ENCODE peak calls at places on chromosomes 2 and 18, in eight cellular contexts. C is epithelial cell of esophagus; P is neural crest cell; X is activated CD8-positive, alpha-beta T cell treated with anti-CD3 and anti-CD28 coated beads for 36 hours; Y is SK-N-SH; W is omental fat pad; U is nephron progenitor cell; M is foreskin fibroblast. N is an unnamed sample.

GRCh38 chr2:121596221-121597080 is 52.8 kb downstream of the CLASP1 start:
- DNase-seq in C (peak), P (no peak), X (peak), Y (peak), W (no peak), U (peak), M (peak), N (peak)

GRCh38 chr2:235244497-235245215 is 249.2 kb upstream of the AGAP1 start:
- DNase-seq in C (no peak), P (no peak), X (no peak), Y (no peak), W (no peak), U (no peak), M (no peak), N (no peak)

GRCh38 chr18:46294751-46295150 is 190.6 kb downstream of the HAUS1 start:
- DNase-seq in C (no peak), P (no peak), X (no peak), Y (no peak), W (no peak), U (no peak), M (no peak), N (no peak)

GRCh38 chr18:41038071-41038470 is 917.0 kb upstream of the PIK3C3 start:
- DNase-seq in C (peak), P (no peak), X (no peak), Y (no peak), W (no peak), U (no peak), M (no peak), N (peak)

GRCh38 chr2:43171789-43172188 is 54.6 kb downstream of the ZFP36L2 start:
- DNase-seq in C (no peak), P (no peak), X (no peak), Y (peak), W (no peak), U (no peak), M (peak), N (peak)

GRCh38 chr2:149098722-149099121 is 60.2 kb downstream of the LYPD6B start:
- DNase-seq in C (no peak), P (no peak), X (no peak), Y (no peak), W (no peak), U (no peak), M (peak), N (no peak)

GRCh38 chr18:7590800-7591560 is 23.9 kb downstream of the PTPRM start:
- DNase-seq in C (no peak), P (no peak), X (no peak), Y (no peak), W (no peak), U (no peak), M (no peak), N (no peak)

GRCh38 chr2:183037281-183037659 is 987 bp downstream of the NCKAP1 start:
- DNase-seq in C (peak), P (no peak), X (no peak), Y (no peak), W (no peak), U (no peak), M (no peak), N (peak)

GRCh38 chr18:68394705-68395104 is 320.2 kb downstream of the TMX3 start:
- DNase-seq in C (peak), P (no peak), X (no peak), Y (no peak), W (no peak), U (no peak), M (no peak), N (peak)

GRCh38 chr2:112636605-112637288 is 9.0 kb upstream of the SLC20A1 start:
- DNase-seq in C (no peak), P (no peak), X (peak), Y (no peak), W (no peak), U (no peak), M (no peak), N (no peak)

GRCh38 chr2:11127791-11128190 is 27.5 kb upstream of the SLC66A3 start:
- DNase-seq in C (no peak), P (no peak), X (no peak), Y (no peak), W (no peak), U (no peak), M (no peak), N (no peak)

GRCh38 chr2:175004730-175004979 is 526 bp downstream of the CHN1 start:
- DNase-seq in C (no peak), P (no peak), X (no peak), Y (peak), W (no peak), U (peak), M (no peak), N (no peak)

GRCh38 chr2:204776781-204777559 is 231.7 kb downstream of the PARD3B start:
- DNase-seq in C (no peak), P (no peak), X (no peak), Y (no peak), W (no peak), U (no peak), M (peak), N (peak)

GRCh38 chr2:164898475-164898874 is 56.9 kb downstream of the SLC38A11 start:
- DNase-seq in C (peak), P (no peak), X (no peak), Y (no peak), W (no peak), U (no peak), M (peak), N (no peak)

GRCh38 chr2:73290049-73290839 is 3.1 kb downstream of the EGR4 start:
- DNase-seq in C (peak), P (no peak), X (peak), Y (peak), W (no peak), U (peak), M (no peak), N (peak)

GRCh38 chr18:69961718-69962117 is 14.0 kb upstream of the CD226 start:
- DNase-seq in C (no peak), P (no peak), X (no peak), Y (no peak), W (no peak), U (no peak), M (no peak), N (no peak)

GRCh38 chr2:24049485-24050021 is at the start of gene FKBP1B:
- DNase-seq in C (peak), P (peak), X (peak), Y (peak), W (no peak), U (peak), M (peak), N (peak)

GRCh38 chr18:55856191-55856590 is 268.2 kb upstream of the TCF4 start:
- DNase-seq in C (peak), P (no peak), X (no peak), Y (no peak), W (no peak), U (no peak), M (peak), N (peak)

GRCh38 chr2:74746480-74746879 is 87.4 kb upstream of the HK2 start:
- DNase-seq in C (peak), P (no peak), X (no peak), Y (no peak), W (no peak), U (no peak), M (no peak), N (peak)

GRCh38 chr2:46775722-46776121 is 139.9 kb downstream of the MCFD2 start:
- DNase-seq in C (no peak), P (no peak), X (no peak), Y (no peak), W (no peak), U (no peak), M (no peak), N (no peak)

GRCh38 chr2:16525265-16525887 is 140.3 kb downstream of the CYRIA start:
- DNase-seq in C (peak), P (peak), X (peak), Y (peak), W (no peak), U (no peak), M (no peak), N (peak)

GRCh38 chr2:96816127-96816835 is at the start of gene CNNM3:
- DNase-seq in C (peak), P (peak), X (peak), Y (peak), W (peak), U (peak), M (peak), N (peak)

GRCh38 chr2:74425523-74425922 is 4.0 kb downstream of the WDR54 start:
- DNase-seq in C (peak), P (no peak), X (no peak), Y (peak), W (no peak), U (no peak), M (no peak), N (no peak)

GRCh38 chr2:197269173-197269572 is 41.4 kb downstream of the ANKRD44 start:
- DNase-seq in C (no peak), P (no peak), X (peak), Y (no peak), W (no peak), U (no peak), M (no peak), N (no peak)

GRCh38 chr2:128637481-128638155 is 318.9 kb upstream of the HS6ST1 start:
- DNase-seq in C (no peak), P (no peak), X (no peak), Y (no peak), W (no peak), U (no peak), M (no peak), N (no peak)

GRCh38 chr18:70334728-70335329 is 46.0 kb downstream of the SOCS6 start:
- DNase-seq in C (peak), P (no peak), X (no peak), Y (no peak), W (no peak), U (no peak), M (no peak), N (peak)

GRCh38 chr2:188811522-188811921 is 162.7 kb upstream of the COL3A1 start:
- DNase-seq in C (peak), P (no peak), X (no peak), Y (no peak), W (no peak), U (no peak), M (peak), N (peak)

GRCh38 chr2:184599054-184599874 is 935 bp downstream of the ZNF804A start:
- DNase-seq in C (no peak), P (no peak), X (no peak), Y (peak), W (no peak), U (no peak), M (peak), N (peak)

GRCh38 chr18:11052800-11053199 is 96.6 kb downstream of the PIEZO2 start:
- DNase-seq in C (no peak), P (no peak), X (no peak), Y (no peak), W (no peak), U (no peak), M (no peak), N (no peak)

GRCh38 chr18:3345452-3345851 is 83.5 kb downstream of the MYL12B start:
- DNase-seq in C (peak), P (no peak), X (no peak), Y (no peak), W (no peak), U (no peak), M (no peak), N (peak)

GRCh38 chr2:121104721-121105141 is 180.3 kb downstream of the TFCP2L1 start:
- DNase-seq in C (peak), P (no peak), X (no peak), Y (no peak), W (no peak), U (peak), M (no peak), N (peak)

GRCh38 chr2:7771781-7772180 is 854.6 kb downstream of the RNF144A start:
- DNase-seq in C (no peak), P (no peak), X (no peak), Y (no peak), W (no peak), U (no peak), M (no peak), N (no peak)

GRCh38 chr2:120251863-120252206 is 817 bp upstream of the RALB start:
- DNase-seq in C (no peak), P (no peak), X (no peak), Y (no peak), W (no peak), U (no peak), M (no peak), N (no peak)

GRCh38 chr2:195779491-195779890 is 122.5 kb downstream of the SLC39A10 start:
- DNase-seq in C (peak), P (no peak), X (no peak), Y (no peak), W (no peak), U (no peak), M (no peak), N (no peak)

GRCh38 chr2:224983719-224984388 is 58.4 kb downstream of the DOCK10 start:
- DNase-seq in C (no peak), P (no peak), X (no peak), Y (peak), W (no peak), U (no peak), M (peak), N (no peak)

GRCh38 chr2:99550368-99550767 is 60.6 kb upstream of the REV1 start:
- DNase-seq in C (no peak), P (no peak), X (no peak), Y (no peak), W (no peak), U (no peak), M (no peak), N (no peak)

GRCh38 chr2:99555410-99555809 is 65.6 kb upstream of the REV1 start:
- DNase-seq in C (peak), P (no peak), X (no peak), Y (no peak), W (no peak), U (no peak), M (no peak), N (peak)

GRCh38 chr2:99559075-99559662 is 69.4 kb upstream of the REV1 start:
- DNase-seq in C (peak), P (peak), X (peak), Y (peak), W (peak), U (peak), M (peak), N (peak)

GRCh38 chr2:99552529-99552928 is 62.7 kb upstream of the REV1 start:
- DNase-seq in C (no peak), P (no peak), X (no peak), Y (peak), W (no peak), U (no peak), M (no peak), N (peak)

DNA sequence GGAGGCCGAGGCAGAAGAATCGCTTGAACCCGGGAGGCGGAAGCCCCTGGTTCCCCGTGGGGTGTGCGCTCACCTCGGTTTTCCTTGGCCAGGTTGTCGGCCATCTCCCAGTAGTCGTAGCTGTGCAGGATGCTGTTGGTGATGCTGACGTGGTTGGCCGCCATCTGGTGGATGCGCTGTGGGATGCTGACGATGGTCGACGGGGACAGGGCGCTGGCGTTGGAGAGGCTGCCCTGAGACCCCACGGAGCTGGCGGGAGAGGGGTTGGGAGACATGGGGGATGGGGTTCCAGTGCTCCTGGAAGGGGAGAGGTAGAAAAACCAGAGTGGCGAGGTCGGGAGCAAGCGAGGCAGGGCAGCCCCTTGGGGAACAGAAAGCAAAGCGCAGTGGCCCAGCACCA is 64.4 kb upstream of the REV1 start:
- DNase-seq in C (peak), P (no peak), X (no peak), Y (no peak), W (no peak), U (peak), M (no peak), N (no peak)
- TF ChIP-seq CTCF in C (peak), P (peak), X (no peak), Y (no peak), W (no peak), U (no peak), M (no peak), N (no peak)

DNA sequence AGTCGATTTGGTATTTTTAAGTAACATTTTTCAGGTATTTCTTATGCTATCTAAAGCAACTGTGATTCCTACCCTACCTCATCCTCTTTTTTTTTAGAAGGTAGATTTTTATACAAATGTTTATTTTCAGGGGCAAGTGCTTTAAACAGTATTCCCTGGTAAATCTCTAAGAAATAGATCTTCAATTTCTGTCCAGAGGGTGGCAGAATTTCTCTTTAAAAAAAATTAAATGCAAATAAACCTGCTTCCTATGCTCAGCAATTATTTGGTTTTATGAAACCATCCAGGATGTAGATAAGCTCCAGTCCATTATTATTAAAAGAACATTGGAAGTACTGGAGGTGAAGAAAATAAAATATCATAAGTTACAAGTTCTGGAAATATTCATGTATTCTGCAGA is 191.9 kb downstream of the MYO3B start:
- DNase-seq in C (peak), P (no peak), X (no peak), Y (peak), W (no peak), U (no peak), M (no peak), N (peak)
- TF ChIP-seq CTCF in C (no peak), P (peak), X (peak), Y (peak), W (no peak), U (peak), M (no peak), N (no peak)

GRCh38 chr2:219446689-219447088 is 12.0 kb downstream of the SPEG start:
- DNase-seq in C (no peak), P (no peak), X (no peak), Y (no peak), W (no peak), U (no peak), M (no peak), N (no peak)

GRCh38 chr2:219448099-219448775 is 13.6 kb downstream of the SPEG start:
- DNase-seq in C (no peak), P (no peak), X (peak), Y (no peak), W (no peak), U (peak), M (no peak), N (no peak)

GRCh38 chr2:219449609-219450008 is 15.0 kb downstream of the SPEG start:
- DNase-seq in C (no peak), P (no peak), X (no peak), Y (no peak), W (no peak), U (no peak), M (no peak), N (no peak)

GRCh38 chr2:219447242-219448098 is 12.8 kb downstream of the SPEG start:
- DNase-seq in C (no peak), P (no peak), X (no peak), Y (no peak), W (no peak), U (no peak), M (no peak), N (no peak)

DNA sequence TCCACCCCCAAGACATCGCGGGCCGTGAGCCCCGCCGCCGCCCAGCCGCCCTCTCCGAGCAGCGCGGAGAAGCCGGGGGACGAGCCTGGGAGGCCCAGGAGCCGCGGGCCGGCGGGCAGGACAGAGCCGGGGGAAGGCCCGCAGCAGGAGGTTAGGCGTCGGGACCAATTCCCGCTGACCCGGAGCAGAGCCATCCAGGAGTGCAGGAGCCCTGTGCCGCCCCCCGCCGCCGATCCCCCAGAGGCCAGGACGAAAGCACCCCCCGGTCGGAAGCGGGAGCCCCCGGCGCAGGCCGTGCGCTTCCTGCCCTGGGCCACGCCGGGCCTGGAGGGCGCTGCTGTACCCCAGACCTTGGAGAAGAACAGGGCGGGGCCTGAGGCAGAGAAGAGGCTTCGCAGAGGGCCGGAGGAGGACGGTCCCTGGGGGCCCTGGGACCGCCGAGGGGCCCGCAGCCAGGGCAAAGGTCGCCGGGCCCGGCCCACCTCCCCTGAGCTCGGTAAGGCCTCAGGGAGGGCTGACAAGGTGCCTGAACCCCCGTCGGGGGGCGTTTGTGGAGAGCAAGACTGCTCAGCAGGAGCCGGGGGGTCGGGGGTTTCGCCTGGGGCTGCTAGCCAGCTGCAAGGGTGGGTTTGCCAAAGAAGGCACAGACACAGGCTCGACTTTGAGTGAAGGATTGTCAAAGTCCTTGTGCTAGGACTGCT is 14.3 kb downstream of the SPEG start:
- DNase-seq in C (no peak), P (no peak), X (peak), Y (no peak), W (no peak), U (peak), M (no peak), N (no peak)
- TF ChIP-seq CTCF in C (no peak), P (no peak), X (peak), Y (no peak), W (no peak), U (no peak), M (no peak), N (no peak)

DNA sequence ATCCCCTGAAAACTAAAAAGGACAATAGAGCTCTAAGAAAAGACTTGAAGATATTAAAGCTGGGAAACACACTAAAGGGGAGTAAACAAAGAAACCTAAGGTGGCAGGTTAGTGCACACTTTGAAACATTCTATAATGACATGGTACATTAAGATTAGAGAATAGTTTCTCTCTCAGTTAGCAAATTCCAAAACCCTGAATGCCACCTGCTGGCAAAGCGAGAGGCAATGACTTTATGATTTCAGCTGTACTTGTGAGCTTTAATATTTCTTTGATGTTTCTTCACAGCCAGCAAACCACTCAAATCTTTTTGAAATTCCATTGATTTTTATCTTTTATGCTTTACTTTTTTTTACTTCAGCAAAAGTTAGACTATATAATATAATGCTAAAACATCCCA is 86.3 kb downstream of the LRP2 start:
- DNase-seq in C (peak), P (no peak), X (no peak), Y (no peak), W (no peak), U (no peak), M (no peak), N (peak)
- TF ChIP-seq CTCF in C (peak), P (peak), X (no peak), Y (peak), W (no peak), U (no peak), M (no peak), N (peak)

GRCh38 chr2:145043399-145043834 is 523.5 kb upstream of the ZEB2 start:
- DNase-seq in C (no peak), P (no peak), X (no peak), Y (peak), W (no peak), U (no peak), M (no peak), N (no peak)
- TF ChIP-seq CTCF in C (no peak), P (no peak), X (no peak), Y (peak), W (no peak), U (no peak), M (no peak), N (no peak)

N was measured in MCF 10A.